ENCODE peak calls at places on chromosomes 11 and 22, in seven cellular contexts. One of them, this sample, is unnamed.

GRCh38 chr22:30221121-30221992 is 25.2 kb downstream of the LIF start:
- DNase-seq in GM23338: no peak
- DNase-seq in AG04450: no peak
- DNase-seq in left ventricle myocardium inferior: no peak
- DNase-seq in AG10803: no peak
- DNase-seq in A549: no peak
- DNase-seq in endothelial cell of umbilical vein: no peak
- DNase-seq in this sample: no peak

GRCh38 chr22:27438271-27438980 is 363.1 kb downstream of the MN1 start:
- DNase-seq in A549: no peak
- DNase-seq in left ventricle myocardium inferior: no peak
- DNase-seq in endothelial cell of umbilical vein: no peak
- DNase-seq in AG10803: peak
- DNase-seq in AG04450: no peak
- DNase-seq in GM23338: no peak
- DNase-seq in this sample: peak

GRCh38 chr11:33893711-33894401 is 2.0 kb upstream of the LMO2 start:
- DNase-seq in AG10803: no peak
- DNase-seq in left ventricle myocardium inferior: no peak
- DNase-seq in GM23338: no peak
- DNase-seq in AG04450: no peak
- DNase-seq in endothelial cell of umbilical vein: no peak
- DNase-seq in A549: no peak
- DNase-seq in this sample: peak

GRCh38 chr11:117842131-117842941 is 17.8 kb upstream of the FXYD2 start:
- DNase-seq in AG04450: no peak
- DNase-seq in left ventricle myocardium inferior: no peak
- DNase-seq in GM23338: no peak
- DNase-seq in AG10803: no peak
- DNase-seq in A549: no peak
- DNase-seq in endothelial cell of umbilical vein: no peak
- DNase-seq in this sample: no peak

GRCh38 chr22:48106715-48107259 is 1344.3 kb downstream of the TBC1D22A start:
- DNase-seq in AG04450: no peak
- DNase-seq in left ventricle myocardium inferior: no peak
- DNase-seq in GM23338: no peak
- DNase-seq in A549: no peak
- DNase-seq in endothelial cell of umbilical vein: no peak
- DNase-seq in AG10803: no peak
- DNase-seq in this sample: no peak

GRCh38 chr22:38718414-38718813 is 12.7 kb downstream of the GTPBP1 start:
- DNase-seq in AG10803: peak
- DNase-seq in AG04450: no peak
- DNase-seq in left ventricle myocardium inferior: no peak
- DNase-seq in GM23338: peak
- DNase-seq in endothelial cell of umbilical vein: peak
- DNase-seq in A549: peak
- DNase-seq in this sample: peak

GRCh38 chr11:86116386-86116726 is 47.5 kb upstream of the PICALM start:
- DNase-seq in endothelial cell of umbilical vein: no peak
- DNase-seq in left ventricle myocardium inferior: no peak
- DNase-seq in GM23338: no peak
- DNase-seq in A549: peak
- DNase-seq in AG04450: peak
- DNase-seq in AG10803: peak
- DNase-seq in this sample: peak

GRCh38 chr11:131686836-131687235 is 316.4 kb downstream of the NTM start:
- DNase-seq in AG04450: no peak
- DNase-seq in AG10803: no peak
- DNase-seq in endothelial cell of umbilical vein: no peak
- DNase-seq in A549: no peak
- DNase-seq in left ventricle myocardium inferior: no peak
- DNase-seq in GM23338: no peak
- DNase-seq in this sample: no peak

GRCh38 chr11:95338430-95338991 is 107.5 kb upstream of the SESN3 start:
- DNase-seq in GM23338: peak
- DNase-seq in endothelial cell of umbilical vein: peak
- DNase-seq in AG04450: no peak
- DNase-seq in left ventricle myocardium inferior: peak
- DNase-seq in AG10803: peak
- DNase-seq in A549: no peak
- DNase-seq in this sample: peak

GRCh38 chr22:43539572-43540533 is 128.0 kb downstream of the MPPED1 start:
- DNase-seq in GM23338: no peak
- DNase-seq in AG04450: no peak
- DNase-seq in endothelial cell of umbilical vein: no peak
- DNase-seq in left ventricle myocardium inferior: no peak
- DNase-seq in A549: no peak
- DNase-seq in AG10803: no peak
- DNase-seq in this sample: no peak

GRCh38 chr11:128686745-128687177 is 7.1 kb upstream of the FLI1 start:
- DNase-seq in AG04450: no peak
- DNase-seq in left ventricle myocardium inferior: peak
- DNase-seq in AG10803: peak
- DNase-seq in GM23338: peak
- DNase-seq in endothelial cell of umbilical vein: peak
- DNase-seq in A549: no peak
- DNase-seq in this sample: peak

GRCh38 chr11:95016133-95016532 is 8.9 kb upstream of the KDM4E start:
- DNase-seq in AG10803: no peak
- DNase-seq in AG04450: no peak
- DNase-seq in left ventricle myocardium inferior: no peak
- DNase-seq in GM23338: no peak
- DNase-seq in A549: no peak
- DNase-seq in endothelial cell of umbilical vein: no peak
- DNase-seq in this sample: no peak

GRCh38 chr22:19761022-19761499 is 483 bp downstream of the TBX1 start:
- DNase-seq in left ventricle myocardium inferior: no peak
- DNase-seq in endothelial cell of umbilical vein: no peak
- DNase-seq in AG10803: no peak
- DNase-seq in A549: no peak
- DNase-seq in AG04450: no peak
- DNase-seq in GM23338: peak
- DNase-seq in this sample: no peak
- H3K4me3 ChIP-seq in left ventricle myocardium inferior: peak
- H3K4me3 ChIP-seq in endothelial cell of umbilical vein: peak
- H3K4me3 ChIP-seq in AG10803: peak
- H3K4me3 ChIP-seq in A549: peak
- H3K4me3 ChIP-seq in AG04450: no peak
- H3K4me3 ChIP-seq in GM23338: peak
- H3K4me3 ChIP-seq in this sample: peak

GRCh38 chr22:20422271-20422958 is 15.2 kb downstream of the SCARF2 start:
- DNase-seq in AG10803: peak
- DNase-seq in left ventricle myocardium inferior: no peak
- DNase-seq in A549: no peak
- DNase-seq in GM23338: no peak
- DNase-seq in endothelial cell of umbilical vein: no peak
- DNase-seq in AG04450: no peak
- DNase-seq in this sample: peak
- H3K4me3 ChIP-seq in AG10803: peak
- H3K4me3 ChIP-seq in left ventricle myocardium inferior: no peak
- H3K4me3 ChIP-seq in A549: no peak
- H3K4me3 ChIP-seq in GM23338: no peak
- H3K4me3 ChIP-seq in endothelial cell of umbilical vein: no peak
- H3K4me3 ChIP-seq in AG04450: no peak
- H3K4me3 ChIP-seq in this sample: no peak

DNA sequence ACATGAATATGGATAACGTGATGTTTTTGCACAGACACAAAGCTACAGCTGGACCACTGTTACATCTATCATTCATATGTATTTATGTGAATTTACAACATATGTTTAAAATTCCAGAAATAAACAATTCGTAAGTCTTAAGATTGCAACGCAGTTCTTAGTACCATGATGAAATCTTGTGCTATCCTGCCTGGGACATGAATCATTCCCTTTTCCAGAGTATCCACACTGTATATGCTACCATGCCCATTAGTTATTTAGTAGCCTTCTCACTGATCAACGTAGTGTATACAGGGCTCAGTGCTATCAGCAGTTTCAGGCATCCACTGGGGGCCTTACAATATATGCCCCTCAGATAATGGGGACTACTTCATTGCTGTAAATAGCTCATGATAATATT is 4.3 kb downstream of the ATL3 start:
- DNase-seq in A549: no peak
- DNase-seq in GM23338: no peak
- DNase-seq in endothelial cell of umbilical vein: no peak
- DNase-seq in left ventricle myocardium inferior: no peak
- DNase-seq in AG04450: peak
- DNase-seq in AG10803: peak
- DNase-seq in this sample: peak
- H3K4me3 ChIP-seq in A549: no peak
- H3K4me3 ChIP-seq in GM23338: no peak
- H3K4me3 ChIP-seq in endothelial cell of umbilical vein: no peak
- H3K4me3 ChIP-seq in left ventricle myocardium inferior: no peak
- H3K4me3 ChIP-seq in AG04450: no peak
- H3K4me3 ChIP-seq in AG10803: no peak
- H3K4me3 ChIP-seq in this sample: no peak

GRCh38 chr11:78349114-78349513 is 68.5 kb downstream of the GAB2 start:
- DNase-seq in AG10803: no peak
- DNase-seq in A549: no peak
- DNase-seq in AG04450: no peak
- DNase-seq in GM23338: no peak
- DNase-seq in endothelial cell of umbilical vein: peak
- DNase-seq in left ventricle myocardium inferior: no peak
- DNase-seq in this sample: no peak
- H3K4me3 ChIP-seq in AG10803: no peak
- H3K4me3 ChIP-seq in A549: no peak
- H3K4me3 ChIP-seq in AG04450: no peak
- H3K4me3 ChIP-seq in GM23338: no peak
- H3K4me3 ChIP-seq in endothelial cell of umbilical vein: peak
- H3K4me3 ChIP-seq in left ventricle myocardium inferior: no peak
- H3K4me3 ChIP-seq in this sample: no peak

GRCh38 chr11:14314127-14314526 is 44.9 kb downstream of the RRAS2 start:
- DNase-seq in AG04450: no peak
- DNase-seq in A549: no peak
- DNase-seq in AG10803: no peak
- DNase-seq in GM23338: no peak
- DNase-seq in left ventricle myocardium inferior: no peak
- DNase-seq in endothelial cell of umbilical vein: no peak
- DNase-seq in this sample: no peak
- H3K4me3 ChIP-seq in AG04450: no peak
- H3K4me3 ChIP-seq in A549: no peak
- H3K4me3 ChIP-seq in AG10803: no peak
- H3K4me3 ChIP-seq in GM23338: no peak
- H3K4me3 ChIP-seq in left ventricle myocardium inferior: no peak
- H3K4me3 ChIP-seq in endothelial cell of umbilical vein: no peak
- H3K4me3 ChIP-seq in this sample: no peak

GRCh38 chr22:19766506-19767426 is 6.2 kb downstream of the TBX1 start:
- DNase-seq in A549: no peak
- DNase-seq in GM23338: peak
- DNase-seq in left ventricle myocardium inferior: peak
- DNase-seq in endothelial cell of umbilical vein: no peak
- DNase-seq in AG04450: no peak
- DNase-seq in AG10803: no peak
- DNase-seq in this sample: no peak
- H3K4me3 ChIP-seq in A549: no peak
- H3K4me3 ChIP-seq in GM23338: peak
- H3K4me3 ChIP-seq in left ventricle myocardium inferior: peak
- H3K4me3 ChIP-seq in endothelial cell of umbilical vein: no peak
- H3K4me3 ChIP-seq in AG04450: no peak
- H3K4me3 ChIP-seq in AG10803: no peak
- H3K4me3 ChIP-seq in this sample: no peak

This sample was measured in fibroblast of the aortic adventitia.